ENCODE peak calls at places on chromosomes 16 and 17, in ten cellular contexts. M, R, A, J, T, F, B, O, C and Y are unnamed samples.

GRCh38 chr16:10641555-10641952 is 53.2 kb downstream of the TEKT5 start:
- DNase-seq in C (no peak), O (no peak), M (no peak), R (no peak), J (no peak), F (no peak), T (no peak), B (no peak), A (no peak), Y (no peak)

GRCh38 chr16:12323007-12323699 is 346.6 kb downstream of the SNX29 start:
- DNase-seq in J (no peak), F (no peak), B (no peak), M (no peak), A (no peak), C (no peak), R (no peak), T (no peak), O (no peak), Y (peak; percentile 24)

GRCh38 chr17:41750866-41751265 is 16.4 kb upstream of the HAP1 start:
- DNase-seq in A (no peak), C (no peak), O (no peak), F (no peak), B (no peak), R (no peak), M (no peak), J (no peak), T (no peak), Y (no peak)

GRCh38 chr17:30573603-30574175 is 96.5 kb downstream of the GOSR1 start:
- DNase-seq in B (no peak), J (no peak), M (peak; percentile 41), A (no peak), C (no peak), F (no peak), R (no peak), T (no peak), O (no peak), Y (no peak)

GRCh38 chr17:11493947-11494346 is 104.3 kb upstream of the DNAH9 start:
- DNase-seq in F (no peak), T (no peak), J (no peak), R (no peak), M (no peak), B (no peak), A (no peak), O (no peak), C (no peak), Y (no peak)

GRCh38 chr16:88415381-88416323 is 32.9 kb downstream of the ZNF469 start:
- DNase-seq in B (no peak), F (no peak), M (no peak), C (no peak), R (no peak), O (no peak), T (no peak), A (no peak), J (no peak), Y (no peak)

GRCh38 chr17:8846768-8847211 is 20.7 kb downstream of the PIK3R6 start:
- DNase-seq in R (peak; percentile 86), C (peak; percentile 39), J (peak; percentile 54), A (no peak), B (no peak), M (no peak), T (peak; percentile 54), O (no peak), F (no peak), Y (no peak)

GRCh38 chr17:60599620-60600489 is at the start of gene PPM1D:
- DNase-seq in J (peak; percentile 100), O (peak; percentile 100), C (peak; percentile 98), T (peak; percentile 100), F (peak; percentile 98), B (peak; percentile 93), R (peak; percentile 100), M (peak; percentile 100), A (peak; percentile 100), Y (peak; percentile 97)

GRCh38 chr16:12253731-12254130 is 277.2 kb downstream of the SNX29 start:
- DNase-seq in O (no peak), J (no peak), C (no peak), M (no peak), T (no peak), R (no peak), B (no peak), A (no peak), F (no peak), Y (no peak)

GRCh38 chr16:22623351-22623781 is 112.7 kb downstream of the NPIPB5 start:
- DNase-seq in M (no peak), T (no peak), C (no peak), R (no peak), J (no peak), A (no peak), O (no peak), F (no peak), B (peak; percentile 76), Y (no peak)

DNA sequence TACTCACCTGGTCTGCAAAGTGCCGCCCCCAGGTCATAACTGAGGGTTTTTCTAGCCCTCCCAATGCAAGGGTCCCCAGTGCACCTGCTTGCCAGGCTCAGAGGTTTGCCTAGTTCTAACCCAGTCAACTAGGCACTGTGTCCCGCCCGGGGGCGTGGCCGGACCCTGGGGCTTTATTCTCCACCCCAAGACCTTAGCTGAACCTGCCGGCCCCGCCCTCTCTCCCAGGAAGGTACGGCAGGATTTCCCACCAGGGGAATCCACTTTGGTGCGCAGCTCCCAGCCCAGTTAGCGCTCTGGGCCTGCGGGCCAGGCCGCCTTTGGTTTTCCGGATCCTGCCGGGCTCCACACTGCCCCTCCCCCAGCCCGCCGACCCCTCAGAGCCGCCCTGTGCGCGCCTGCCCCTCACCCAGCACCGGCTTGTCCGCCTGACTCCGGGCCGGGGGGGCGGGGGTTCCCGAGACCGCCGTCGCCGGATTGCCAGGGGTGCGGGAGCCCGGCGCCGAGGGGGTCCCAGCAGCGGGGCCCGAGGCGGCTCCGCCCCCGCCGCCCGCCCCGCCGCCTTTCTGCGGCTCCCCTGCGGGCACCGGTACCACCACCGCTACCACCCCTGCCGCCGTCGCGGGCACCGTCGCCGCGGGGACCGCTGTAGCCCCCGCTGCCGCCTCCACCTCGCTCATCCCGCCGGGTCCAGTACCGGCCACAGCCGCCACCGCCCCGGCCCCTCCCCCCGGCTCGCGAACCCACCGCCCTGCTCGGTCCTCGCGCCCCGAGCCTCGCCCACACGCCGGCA is 422 bp downstream of the YBX2 start:
- DNase-seq in J (no peak), C (no peak), O (peak; percentile 87), M (no peak), T (peak; percentile 42), R (peak; percentile 52), B (no peak), F (no peak), A (no peak), Y (no peak)
- H3K27ac ChIP-seq in J (no peak overlapping the region), C (no peak overlapping the region), O (no peak overlapping the region), M (no peak overlapping the region), T (peak overlapping the region; percentile 81), R (peak overlapping the region; percentile 5), B (no peak overlapping the region), F (no peak overlapping the region), A (no peak overlapping the region), Y (no peak overlapping the region)

DNA sequence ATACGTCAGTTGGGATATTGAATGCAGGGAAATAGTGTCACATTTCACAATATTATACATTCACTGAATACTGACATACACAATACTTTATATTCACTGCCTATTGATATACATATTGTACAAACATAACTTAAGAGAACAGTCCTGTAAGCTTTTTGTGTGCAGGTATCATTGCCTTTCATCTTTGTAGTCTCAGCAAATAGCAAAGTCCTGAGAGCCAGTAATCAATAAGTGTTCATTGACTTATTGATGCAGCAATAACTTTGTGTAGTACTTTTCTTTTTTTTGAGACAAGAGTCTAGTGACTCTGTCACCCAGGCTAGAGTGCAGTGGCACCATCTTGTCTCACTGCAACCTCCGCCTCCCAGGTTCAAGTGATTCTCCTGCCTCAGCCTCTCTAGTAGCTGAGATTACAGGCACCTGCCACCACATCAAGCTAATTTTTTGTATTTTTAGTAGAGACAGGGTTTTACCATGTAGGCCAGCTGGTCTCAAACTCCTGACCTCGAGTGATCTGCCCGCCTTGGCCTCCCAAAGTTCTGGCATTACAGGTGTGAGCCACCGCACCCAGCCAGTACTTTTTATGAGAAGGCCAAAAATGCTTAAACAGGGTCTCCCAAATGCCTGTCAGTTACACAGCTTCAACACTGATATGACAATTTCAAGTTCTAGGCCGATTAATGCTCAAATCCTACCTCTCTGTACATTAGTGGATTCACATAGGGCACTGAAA is 5.4 kb upstream of the NUP85 start:
- DNase-seq in R (no peak), M (no peak), O (no peak), C (no peak), A (no peak), T (no peak), F (no peak), B (no peak), J (no peak), Y (no peak)
- H3K27ac ChIP-seq in R (no peak overlapping the region), M (no peak overlapping the region), O (no peak overlapping the region), C (no peak overlapping the region), A (no peak overlapping the region), T (no peak overlapping the region), F (no peak overlapping the region), B (peak overlapping the region; percentile 58), J (no peak overlapping the region), Y (no peak overlapping the region)

DNA sequence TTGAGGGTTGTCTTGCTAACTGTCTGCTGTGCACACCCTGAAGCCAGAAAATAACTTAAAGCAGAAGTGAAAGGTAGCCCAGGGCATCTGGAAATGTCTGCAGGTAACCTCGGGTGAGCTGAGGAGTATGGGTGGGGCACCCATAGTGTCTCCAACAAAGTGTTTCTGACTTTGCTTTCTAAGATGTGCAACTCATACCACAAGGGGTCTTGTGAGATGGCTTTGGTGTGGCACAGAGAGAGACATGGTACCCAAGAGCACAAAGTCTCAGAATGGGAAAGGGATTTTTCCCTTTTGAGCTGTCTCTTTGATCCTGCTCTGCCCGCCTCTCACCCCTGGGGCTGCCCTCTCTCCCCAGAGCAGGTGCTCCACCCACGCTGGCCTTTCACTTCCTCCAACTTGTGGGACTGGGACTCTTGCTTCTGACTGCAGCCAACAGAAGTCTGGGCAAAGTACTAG is 6.9 kb downstream of the CHD9 start:
- DNase-seq in J (no peak), R (no peak), O (no peak), A (no peak), F (no peak), B (no peak), C (no peak), T (no peak), M (no peak), Y (no peak)
- H3K27ac ChIP-seq in J (no peak overlapping the region), R (no peak overlapping the region), O (peak overlapping the region; percentile 45), A (no peak overlapping the region), F (no peak overlapping the region), B (no peak overlapping the region), C (no peak overlapping the region), T (peak overlapping the region; percentile 24), M (no peak overlapping the region), Y (no peak overlapping the region)

GRCh38 chr16:78919852-78920251 is 680.7 kb downstream of the MAF start:
- DNase-seq in T (no peak), A (no peak), J (no peak), C (no peak), M (no peak), R (no peak), O (no peak), F (no peak), B (no peak), Y (no peak)

GRCh38 chr16:78916928-78917545 is 683.5 kb downstream of the MAF start:
- DNase-seq in O (no peak), R (no peak), J (no peak), F (no peak), C (no peak), B (no peak), M (no peak), T (no peak), A (peak; percentile 47), Y (no peak)

GRCh38 chr16:78918805-78919204 is 681.7 kb downstream of the MAF start:
- DNase-seq in R (no peak), A (no peak), C (no peak), J (no peak), F (no peak), O (no peak), T (no peak), B (no peak), M (no peak), Y (no peak)

GRCh38 chr16:78915916-78916315 is 684.6 kb downstream of the MAF start:
- DNase-seq in B (no peak), M (no peak), C (no peak), T (no peak), R (no peak), F (no peak), A (no peak), J (no peak), O (no peak), Y (no peak)
- H3K27ac ChIP-seq in B (no peak overlapping the region), M (no peak overlapping the region), C (no peak overlapping the region), T (no peak overlapping the region), R (no peak overlapping the region), F (no peak overlapping the region), A (no peak overlapping the region), J (no peak overlapping the region), O (no peak overlapping the region), Y (no peak overlapping the region)